ENCODE peak calls at places on chromosomes 13 and 19, in six cellular contexts. One of them, this sample, is unnamed.

GRCh38 chr13:47594833-47595232 is 406.2 kb downstream of the SUCLA2 start:
- DNase-seq in GM12878: no peak
- DNase-seq in endothelial cell of umbilical vein: no peak
- DNase-seq in K562: peak
- DNase-seq in HepG2: no peak
- DNase-seq in A549: peak
- DNase-seq in this sample: peak

GRCh38 chr13:99931462-99931861 is 40.1 kb downstream of the ZIC5 start:
- DNase-seq in endothelial cell of umbilical vein: no peak
- DNase-seq in GM12878: no peak
- DNase-seq in A549: no peak
- DNase-seq in HepG2: no peak
- DNase-seq in K562: no peak
- DNase-seq in this sample: no peak

GRCh38 chr13:80342541-80343371 is 1.8 kb upstream of the SPRY2 start:
- DNase-seq in K562: peak
- DNase-seq in GM12878: no peak
- DNase-seq in A549: peak
- DNase-seq in HepG2: peak
- DNase-seq in endothelial cell of umbilical vein: peak
- DNase-seq in this sample: peak

GRCh38 chr19:48511800-48512503 is at the start of gene LMTK3:
- DNase-seq in A549: peak
- DNase-seq in HepG2: no peak
- DNase-seq in GM12878: no peak
- DNase-seq in endothelial cell of umbilical vein: no peak
- DNase-seq in K562: peak
- DNase-seq in this sample: peak

GRCh38 chr13:111327701-111328100 is 7.3 kb downstream of the TEX29 start:
- DNase-seq in A549: no peak
- DNase-seq in GM12878: no peak
- DNase-seq in HepG2: no peak
- DNase-seq in K562: no peak
- DNase-seq in endothelial cell of umbilical vein: no peak
- DNase-seq in this sample: no peak

GRCh38 chr19:29849234-29849633 is 37.4 kb downstream of the CCNE1 start:
- DNase-seq in K562: no peak
- DNase-seq in A549: no peak
- DNase-seq in endothelial cell of umbilical vein: no peak
- DNase-seq in HepG2: no peak
- DNase-seq in GM12878: no peak
- DNase-seq in this sample: no peak

GRCh38 chr19:53076984-53077383 is 26.2 kb downstream of the ZNF160 start:
- DNase-seq in K562: peak
- DNase-seq in GM12878: no peak
- DNase-seq in A549: peak
- DNase-seq in endothelial cell of umbilical vein: peak
- DNase-seq in HepG2: peak
- DNase-seq in this sample: peak

GRCh38 chr19:54158812-54159351 is 639 bp downstream of the LENG1 start:
- DNase-seq in endothelial cell of umbilical vein: no peak
- DNase-seq in K562: peak
- DNase-seq in A549: no peak
- DNase-seq in HepG2: no peak
- DNase-seq in GM12878: no peak
- DNase-seq in this sample: peak

DNA sequence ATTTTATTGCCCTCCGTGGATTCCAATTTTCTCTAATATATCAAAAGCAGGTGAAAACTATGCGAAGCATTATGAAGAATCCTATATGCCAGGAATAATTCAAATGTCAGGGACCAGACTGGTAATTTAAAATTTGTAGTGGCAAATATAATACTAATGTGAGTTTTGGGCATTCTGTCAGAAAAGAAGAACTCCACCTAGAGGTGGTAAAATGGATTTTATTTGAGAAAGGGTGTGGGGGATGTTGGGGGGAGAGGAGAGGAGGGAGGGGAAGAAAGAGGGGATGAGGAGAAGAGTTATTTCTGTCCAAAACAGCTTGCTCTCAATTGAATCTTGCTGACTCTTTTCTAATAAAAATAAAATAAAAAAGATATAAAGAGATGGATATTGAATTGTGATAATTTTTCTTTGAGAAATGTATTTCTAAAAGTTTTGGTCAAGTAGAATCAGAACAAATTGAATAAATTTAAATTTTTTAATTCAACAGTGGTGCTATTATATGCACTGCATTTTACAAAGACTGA is 929.3 kb upstream of the SLITRK5 start:
- DNase-seq in endothelial cell of umbilical vein: no peak
- DNase-seq in HepG2: no peak
- DNase-seq in K562: no peak
- DNase-seq in GM12878: no peak
- DNase-seq in A549: no peak
- DNase-seq in this sample: peak
- TF ChIP-seq CTCF in endothelial cell of umbilical vein: no peak
- TF ChIP-seq CTCF in HepG2: no peak
- TF ChIP-seq CTCF in K562: no peak
- TF ChIP-seq CTCF in GM12878: no peak
- TF ChIP-seq CTCF in A549: no peak
- TF ChIP-seq CTCF in this sample: no peak

GRCh38 chr13:112768795-112769411 is 79.1 kb downstream of the ATP11A start:
- DNase-seq in GM12878: peak
- DNase-seq in A549: no peak
- DNase-seq in K562: no peak
- DNase-seq in endothelial cell of umbilical vein: no peak
- DNase-seq in HepG2: no peak
- DNase-seq in this sample: no peak
- TF ChIP-seq MYC in GM12878: no peak
- TF ChIP-seq MYC in A549: no peak
- TF ChIP-seq MYC in K562: no peak
- TF ChIP-seq MYC in endothelial cell of umbilical vein: no peak
- TF ChIP-seq MYC in HepG2: no peak
- TF ChIP-seq MYC in this sample: no peak

GRCh38 chr19:2446390-2446789 is 10.4 kb downstream of the LMNB2 start:
- DNase-seq in endothelial cell of umbilical vein: no peak
- DNase-seq in A549: no peak
- DNase-seq in K562: no peak
- DNase-seq in HepG2: no peak
- DNase-seq in GM12878: no peak
- DNase-seq in this sample: no peak
- TF ChIP-seq CTCF in endothelial cell of umbilical vein: no peak
- TF ChIP-seq CTCF in A549: no peak
- TF ChIP-seq CTCF in K562: no peak
- TF ChIP-seq CTCF in HepG2: no peak
- TF ChIP-seq CTCF in GM12878: no peak
- TF ChIP-seq CTCF in this sample: no peak

GRCh38 chr13:51130348-51130747 is 19.3 kb upstream of the C13orf42 start:
- DNase-seq in A549: no peak
- DNase-seq in HepG2: no peak
- DNase-seq in GM12878: no peak
- DNase-seq in endothelial cell of umbilical vein: no peak
- DNase-seq in K562: no peak
- DNase-seq in this sample: no peak

GRCh38 chr13:51122868-51123267 is 11.8 kb upstream of the C13orf42 start:
- DNase-seq in K562: no peak
- DNase-seq in HepG2: peak
- DNase-seq in GM12878: peak
- DNase-seq in endothelial cell of umbilical vein: no peak
- DNase-seq in A549: no peak
- DNase-seq in this sample: peak

DNA sequence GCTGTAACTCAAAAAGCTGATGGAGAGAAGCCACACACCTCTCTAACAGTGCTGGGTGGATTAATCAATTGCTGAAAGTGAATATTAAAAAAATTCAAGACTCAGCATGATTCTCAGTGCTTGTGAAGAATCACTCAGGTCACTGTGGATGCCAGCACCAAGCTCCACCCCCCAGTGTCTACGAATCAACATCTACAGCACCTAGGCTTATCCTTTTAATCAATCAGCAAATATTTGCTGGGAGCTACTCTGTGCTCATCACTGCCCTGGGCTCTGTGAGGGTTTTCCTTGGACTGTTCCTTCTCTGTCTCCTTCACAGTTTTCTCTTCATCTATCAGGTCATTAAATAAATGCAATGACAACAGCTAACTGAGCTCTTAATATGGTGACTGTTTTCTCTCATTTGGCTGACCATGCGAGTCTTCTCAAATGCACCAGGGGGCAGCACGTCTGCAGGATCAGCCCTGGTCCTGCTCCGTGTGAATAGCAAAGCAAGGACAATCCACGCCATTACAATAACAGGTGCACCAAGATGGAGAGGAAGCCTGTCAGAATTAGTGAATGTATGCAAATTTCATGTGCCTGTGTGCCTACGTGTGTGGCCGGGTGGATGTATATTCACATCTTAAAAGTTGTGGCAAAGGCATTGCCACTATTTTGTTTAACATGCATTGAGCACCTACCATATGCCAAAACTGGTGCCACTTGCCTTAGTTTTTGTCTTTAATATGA is 14.6 kb upstream of the C13orf42 start:
- DNase-seq in GM12878: peak
- DNase-seq in HepG2: peak
- DNase-seq in endothelial cell of umbilical vein: peak
- DNase-seq in K562: peak
- DNase-seq in A549: peak
- DNase-seq in this sample: peak
- TF ChIP-seq MYC in GM12878: no peak
- TF ChIP-seq MYC in HepG2: no peak
- TF ChIP-seq MYC in endothelial cell of umbilical vein: no peak
- TF ChIP-seq MYC in K562: no peak
- TF ChIP-seq MYC in A549: no peak
- TF ChIP-seq MYC in this sample: peak

GRCh38 chr13:53189162-53189561 is 160.5 kb downstream of the OLFM4 start:
- DNase-seq in GM12878: no peak
- DNase-seq in K562: no peak
- DNase-seq in HepG2: no peak
- DNase-seq in endothelial cell of umbilical vein: no peak
- DNase-seq in A549: no peak
- DNase-seq in this sample: peak
- TF ChIP-seq CTCF in GM12878: no peak
- TF ChIP-seq CTCF in K562: no peak
- TF ChIP-seq CTCF in HepG2: no peak
- TF ChIP-seq CTCF in endothelial cell of umbilical vein: no peak
- TF ChIP-seq CTCF in A549: no peak
- TF ChIP-seq CTCF in this sample: no peak